ENCODE peak calls at places on chromosomes 4 and X, in ten cellular contexts. A is naive thymus-derived CD8-positive, alpha-beta T cell; Y is NCI-H2029; H is GM10248; G is suprapubic skin; O is aorta; U is lower leg skin; P is mucosa of gallbladder; M is T-helper 9 cell; S is SK-MEL-5. I is an unnamed sample.

GRCh38 chr4:89509708-89510269 is 202.2 kb upstream of the GPRIN3 start:
- DNase-seq in A (peak), Y (no peak), H (peak), G (no peak), O (no peak), U (no peak), P (no peak), M (no peak), S (no peak), I (no peak)

GRCh38 chrX:10203617-10204016 is 46.8 kb downstream of the CLCN4 start:
- DNase-seq in A (no peak), Y (no peak), H (no peak), G (no peak), O (no peak), U (no peak), P (no peak), M (no peak), S (no peak), I (no peak)

GRCh38 chrX:96763608-96764007 is 79.0 kb downstream of the DIAPH2 start:
- DNase-seq in A (no peak), Y (no peak), H (no peak), G (no peak), O (no peak), U (no peak), P (no peak), M (no peak), S (no peak), I (no peak)

GRCh38 chr4:4574792-4575191 is 32.9 kb upstream of the STX18 start:
- DNase-seq in A (peak), Y (no peak), H (no peak), G (no peak), O (no peak), U (no peak), P (peak), M (peak), S (peak), I (peak)

GRCh38 chr4:73831569-73831968 is 4.9 kb upstream of the CXCL6 start:
- DNase-seq in A (no peak), Y (no peak), H (no peak), G (no peak), O (no peak), U (no peak), P (no peak), M (no peak), S (no peak), I (no peak)

GRCh38 chrX:40734956-40735317 is 405 bp downstream of the MED14 start:
- DNase-seq in A (peak), Y (no peak), H (peak), G (no peak), O (no peak), U (no peak), P (no peak), M (no peak), S (no peak), I (peak)

GRCh38 chrX:71909956-71910355 is 689 bp upstream of the NHSL2 start:
- DNase-seq in A (no peak), Y (no peak), H (no peak), G (no peak), O (no peak), U (no peak), P (no peak), M (no peak), S (peak), I (peak)

GRCh38 chr4:53591372-53591892 is at the start of gene LNX1:
- DNase-seq in A (no peak), Y (peak), H (no peak), G (peak), O (no peak), U (peak), P (peak), M (no peak), S (no peak), I (no peak)

GRCh38 chrX:12263211-12263610 is 124.9 kb downstream of the FRMPD4 start:
- DNase-seq in A (no peak), Y (no peak), H (no peak), G (no peak), O (no peak), U (no peak), P (no peak), M (no peak), S (no peak), I (no peak)